ENCODE peak calls at places on chromosomes 2 and 18, in ten cellular contexts. R is T-helper 9 cell; H is AG04450; W is NCI-H1092 treated with DMSO at 0.1 percent for 48 hours; Q is coronary artery; J is stimulated activated CD8-positive, alpha-beta memory T cell treated with anti-CD3 and anti-CD28 coated beads, Interleukin-7, amount 100 ng/mL, for 24 hours; C is SHP77 treated with DMSO at 0.1 percent for 48 hours; T is effector memory CD8-positive, alpha-beta T cell; M is neural crest cell; B is GM04504. G is an unnamed sample.

GRCh38 chr2:120520929-120521912 is 175.3 kb downstream of the INHBB start:
- DNase-seq in W (peak), M (peak), R (no peak), T (no peak), H (no peak), C (peak), J (no peak), B (no peak), Q (no peak), G (peak)

GRCh38 chr18:40485318-40485717 is 1469.7 kb upstream of the PIK3C3 start:
- DNase-seq in H (peak), W (no peak), C (no peak), J (no peak), R (no peak), T (no peak), M (no peak), Q (no peak), B (peak), G (no peak)

GRCh38 chr2:47785986-47786385 is 3.0 kb downstream of the MSH6 start:
- DNase-seq in Q (peak), T (no peak), J (no peak), W (no peak), H (no peak), M (no peak), R (no peak), B (no peak), C (no peak), G (no peak)

GRCh38 chr2:146226077-146226476 is 1618.8 kb upstream of the ACVR2A start:
- DNase-seq in R (no peak), Q (no peak), T (no peak), B (no peak), J (no peak), H (no peak), W (no peak), M (no peak), C (no peak), G (no peak)

GRCh38 chr2:64653174-64654062 is at the start of gene SERTAD2:
- DNase-seq in R (peak), J (no peak), C (peak), H (peak), W (peak), T (peak), Q (peak), M (peak), B (peak), G (peak)

GRCh38 chr2:240278661-240279060 is 138.2 kb upstream of the OTOS start:
- DNase-seq in T (no peak), Q (no peak), J (no peak), W (no peak), R (no peak), H (peak), M (no peak), C (no peak), B (no peak), G (no peak)

GRCh38 chr2:208064220-208064951 is 39.1 kb upstream of the PLEKHM3 start:
- DNase-seq in B (peak), C (no peak), W (no peak), M (no peak), H (peak), J (no peak), R (no peak), Q (no peak), T (no peak), G (no peak)

GRCh38 chr2:16318474-16319195 is 347.0 kb downstream of the CYRIA start:
- DNase-seq in T (no peak), J (no peak), Q (no peak), M (no peak), H (no peak), W (no peak), C (no peak), R (no peak), B (no peak), G (no peak)